ENCODE peak calls at places on chromosomes 7 and 10, in eight cellular contexts. U, H, T, O, V, L, J and G are unnamed samples.

GRCh38 chr10:79444243-79445119 is 943 bp downstream of the ZCCHC24 start:
- DNase-seq in T (peak; percentile 57), L (peak; percentile 38), H (peak; percentile 68), V (peak; percentile 37), O (peak; percentile 56), U (no peak), J (peak; percentile 93), G (peak; percentile 94)

GRCh38 chr10:28676968-28677888 is at the start of gene BAMBI:
- DNase-seq in U (peak; percentile 34), H (peak; percentile 95), O (peak; percentile 75), T (peak; percentile 90), J (peak; percentile 96), V (peak; percentile 89), L (peak; percentile 76), G (peak; percentile 96)

GRCh38 chr7:98360221-98361124 is 40.4 kb downstream of the BAIAP2L1 start:
- DNase-seq in H (no peak), J (no peak), U (no peak), L (no peak), V (no peak), O (no peak), T (no peak), G (no peak)

GRCh38 chr7:3267928-3268690 is 32.9 kb upstream of the SDK1 start:
- DNase-seq in H (no peak), U (no peak), L (no peak), O (peak; percentile 86), J (no peak), V (no peak), T (no peak), G (no peak)

GRCh38 chr7:66873476-66873875 is 47.5 kb upstream of the TMEM248 start:
- DNase-seq in L (no peak), V (no peak), U (no peak), H (no peak), T (no peak), O (no peak), J (no peak), G (no peak)

GRCh38 chr10:5805260-5805659 is 8.0 kb downstream of the GDI2 start:
- DNase-seq in V (no peak), U (no peak), H (no peak), O (no peak), J (no peak), T (no peak), L (no peak), G (no peak)

GRCh38 chr7:151888716-151889115 is 11.8 kb upstream of the PRKAG2 start:
- DNase-seq in O (no peak), T (no peak), H (no peak), L (no peak), U (no peak), V (no peak), J (no peak), G (no peak)

GRCh38 chr10:61159253-61159652 is 215.3 kb upstream of the RHOBTB1 start:
- DNase-seq in U (no peak), L (peak; percentile 3), O (no peak), H (no peak), J (no peak), V (no peak), T (no peak), G (no peak)

GRCh38 chr10:4533626-4534025 is 292.4 kb upstream of the AKR1E2 start:
- DNase-seq in H (no peak), L (no peak), T (no peak), O (no peak), J (no peak), V (no peak), U (no peak), G (no peak)